ENCODE peak calls at places on chromosomes 16 and 17, in eight cellular contexts. One of them, this sample, is unnamed.

GRCh38 chr16:19595043-19595767 is 39.7 kb downstream of the VPS35L start:
- DNase-seq in AG09319: peak; percentile 51
- DNase-seq in aorta: no peak
- DNase-seq in adrenal gland: peak; percentile 29
- DNase-seq in heart right ventricle: peak; percentile 24
- DNase-seq in T-helper 1 cell: no peak
- DNase-seq in HCEC 1CT: peak; percentile 79
- DNase-seq in dorsolateral prefrontal cortex: no peak
- DNase-seq in this sample: no peak

GRCh38 chr17:915416-916201 is 64.0 kb downstream of the NXN start:
- DNase-seq in AG09319: no peak
- DNase-seq in aorta: no peak
- DNase-seq in adrenal gland: no peak
- DNase-seq in heart right ventricle: peak; percentile 75
- DNase-seq in T-helper 1 cell: no peak
- DNase-seq in HCEC 1CT: no peak
- DNase-seq in dorsolateral prefrontal cortex: no peak
- DNase-seq in this sample: no peak

GRCh38 chr17:53736516-53737274 is 86.0 kb upstream of the KIF2B start:
- DNase-seq in AG09319: no peak
- DNase-seq in aorta: no peak
- DNase-seq in adrenal gland: no peak
- DNase-seq in heart right ventricle: no peak
- DNase-seq in T-helper 1 cell: no peak
- DNase-seq in HCEC 1CT: no peak
- DNase-seq in dorsolateral prefrontal cortex: no peak
- DNase-seq in this sample: peak; percentile 13

GRCh38 chr16:12763517-12763916 is 40.2 kb downstream of the CPPED1 start:
- DNase-seq in AG09319: no peak
- DNase-seq in aorta: no peak
- DNase-seq in adrenal gland: no peak
- DNase-seq in heart right ventricle: no peak
- DNase-seq in T-helper 1 cell: no peak
- DNase-seq in HCEC 1CT: no peak
- DNase-seq in dorsolateral prefrontal cortex: no peak
- DNase-seq in this sample: no peak

GRCh38 chr17:66169839-66170238 is 22.1 kb downstream of the CEP112 start:
- DNase-seq in AG09319: no peak
- DNase-seq in aorta: no peak
- DNase-seq in adrenal gland: no peak
- DNase-seq in heart right ventricle: no peak
- DNase-seq in T-helper 1 cell: no peak
- DNase-seq in HCEC 1CT: no peak
- DNase-seq in dorsolateral prefrontal cortex: no peak
- DNase-seq in this sample: no peak

GRCh38 chr17:66737524-66737923 is 97.4 kb upstream of the CACNG5 start:
- DNase-seq in AG09319: peak; percentile 35
- DNase-seq in aorta: no peak
- DNase-seq in adrenal gland: no peak
- DNase-seq in heart right ventricle: peak; percentile 46
- DNase-seq in T-helper 1 cell: no peak
- DNase-seq in HCEC 1CT: no peak
- DNase-seq in dorsolateral prefrontal cortex: peak; percentile 61
- DNase-seq in this sample: peak; percentile 46

GRCh38 chr16:58678716-58679115 is 5.9 kb downstream of the SLC38A7 start:
- DNase-seq in AG09319: peak; percentile 10
- DNase-seq in aorta: peak; percentile 82
- DNase-seq in adrenal gland: peak; percentile 71
- DNase-seq in heart right ventricle: peak; percentile 52
- DNase-seq in T-helper 1 cell: no peak
- DNase-seq in HCEC 1CT: peak; percentile 40
- DNase-seq in dorsolateral prefrontal cortex: peak; percentile 78
- DNase-seq in this sample: no peak

GRCh38 chr17:39152134-39152884 is 872 bp upstream of the PLXDC1 start:
- DNase-seq in AG09319: no peak
- DNase-seq in aorta: no peak
- DNase-seq in adrenal gland: no peak
- DNase-seq in heart right ventricle: peak; percentile 53
- DNase-seq in T-helper 1 cell: no peak
- DNase-seq in HCEC 1CT: no peak
- DNase-seq in dorsolateral prefrontal cortex: peak; percentile 40
- DNase-seq in this sample: peak; percentile 40

GRCh38 chr17:66995944-66996343 is 31.4 kb downstream of the CACNG4 start:
- DNase-seq in AG09319: no peak
- DNase-seq in aorta: no peak
- DNase-seq in adrenal gland: no peak
- DNase-seq in heart right ventricle: no peak
- DNase-seq in T-helper 1 cell: no peak
- DNase-seq in HCEC 1CT: no peak
- DNase-seq in dorsolateral prefrontal cortex: no peak
- DNase-seq in this sample: no peak

GRCh38 chr17:39174907-39175694 is 9.1 kb upstream of the ARL5C start:
- DNase-seq in AG09319: no peak
- DNase-seq in aorta: peak; percentile 94
- DNase-seq in adrenal gland: no peak
- DNase-seq in heart right ventricle: peak; percentile 83
- DNase-seq in T-helper 1 cell: peak; percentile 62
- DNase-seq in HCEC 1CT: peak; percentile 56
- DNase-seq in dorsolateral prefrontal cortex: peak; percentile 79
- DNase-seq in this sample: peak; percentile 87

GRCh38 chr17:31561469-31562412 is 170.3 kb downstream of the RAB11FIP4 start:
- DNase-seq in AG09319: no peak
- DNase-seq in aorta: no peak
- DNase-seq in adrenal gland: no peak
- DNase-seq in heart right ventricle: no peak
- DNase-seq in T-helper 1 cell: no peak
- DNase-seq in HCEC 1CT: peak; percentile 45
- DNase-seq in dorsolateral prefrontal cortex: no peak
- DNase-seq in this sample: peak; percentile 27

GRCh38 chr16:76583466-76583865 is 306.3 kb downstream of the CNTNAP4 start:
- DNase-seq in AG09319: no peak
- DNase-seq in aorta: no peak
- DNase-seq in adrenal gland: peak; percentile 17
- DNase-seq in heart right ventricle: peak; percentile 6
- DNase-seq in T-helper 1 cell: no peak
- DNase-seq in HCEC 1CT: no peak
- DNase-seq in dorsolateral prefrontal cortex: peak; percentile 61
- DNase-seq in this sample: no peak

GRCh38 chr17:32490101-32490482 is 3.3 kb downstream of the CDK5R1 start:
- DNase-seq in AG09319: no peak
- DNase-seq in aorta: no peak
- DNase-seq in adrenal gland: no peak
- DNase-seq in heart right ventricle: no peak
- DNase-seq in T-helper 1 cell: no peak
- DNase-seq in HCEC 1CT: no peak
- DNase-seq in dorsolateral prefrontal cortex: peak; percentile 47
- DNase-seq in this sample: no peak

GRCh38 chr17:8056232-8056975 is 17.5 kb downstream of the ALOX15B start:
- DNase-seq in AG09319: no peak
- DNase-seq in aorta: peak; percentile 62
- DNase-seq in adrenal gland: no peak
- DNase-seq in heart right ventricle: peak; percentile 23
- DNase-seq in T-helper 1 cell: no peak
- DNase-seq in HCEC 1CT: peak; percentile 75
- DNase-seq in dorsolateral prefrontal cortex: peak; percentile 54
- DNase-seq in this sample: no peak

GRCh38 chr17:76139801-76140660 is 1.0 kb downstream of the FOXJ1 start:
- DNase-seq in AG09319: no peak
- DNase-seq in aorta: peak; percentile 76
- DNase-seq in adrenal gland: no peak
- DNase-seq in heart right ventricle: no peak
- DNase-seq in T-helper 1 cell: peak; percentile 30
- DNase-seq in HCEC 1CT: no peak
- DNase-seq in dorsolateral prefrontal cortex: no peak
- DNase-seq in this sample: no peak

GRCh38 chr17:78855561-78856165 is 15.0 kb upstream of the USP36 start:
- DNase-seq in AG09319: no peak
- DNase-seq in aorta: no peak
- DNase-seq in adrenal gland: no peak
- DNase-seq in heart right ventricle: no peak
- DNase-seq in T-helper 1 cell: no peak
- DNase-seq in HCEC 1CT: no peak
- DNase-seq in dorsolateral prefrontal cortex: no peak
- DNase-seq in this sample: no peak

GRCh38 chr17:794876-795275 is 12.7 kb downstream of the MRM3 start:
- DNase-seq in AG09319: peak; percentile 40
- DNase-seq in aorta: peak; percentile 94
- DNase-seq in adrenal gland: peak; percentile 70
- DNase-seq in heart right ventricle: peak; percentile 89
- DNase-seq in T-helper 1 cell: peak; percentile 22
- DNase-seq in HCEC 1CT: peak; percentile 59
- DNase-seq in dorsolateral prefrontal cortex: peak; percentile 89
- DNase-seq in this sample: peak; percentile 79

GRCh38 chr17:17568772-17569195 is 22.7 kb downstream of the PEMT start:
- DNase-seq in AG09319: no peak
- DNase-seq in aorta: peak; percentile 87
- DNase-seq in adrenal gland: peak; percentile 76
- DNase-seq in heart right ventricle: peak; percentile 68
- DNase-seq in T-helper 1 cell: peak; percentile 30
- DNase-seq in HCEC 1CT: no peak
- DNase-seq in dorsolateral prefrontal cortex: peak; percentile 72
- DNase-seq in this sample: peak; percentile 94

GRCh38 chr16:6602401-6602800 is 730.2 kb upstream of the RBFOX1 start:
- DNase-seq in AG09319: no peak
- DNase-seq in aorta: no peak
- DNase-seq in adrenal gland: no peak
- DNase-seq in heart right ventricle: no peak
- DNase-seq in T-helper 1 cell: no peak
- DNase-seq in HCEC 1CT: no peak
- DNase-seq in dorsolateral prefrontal cortex: no peak
- DNase-seq in this sample: no peak

GRCh38 chr16:77584205-77584859 is 138.0 kb upstream of the NUDT7 start:
- DNase-seq in AG09319: no peak
- DNase-seq in aorta: no peak
- DNase-seq in adrenal gland: peak; percentile 28
- DNase-seq in heart right ventricle: peak; percentile 35
- DNase-seq in T-helper 1 cell: peak; percentile 5
- DNase-seq in HCEC 1CT: peak; percentile 52
- DNase-seq in dorsolateral prefrontal cortex: peak; percentile 34
- DNase-seq in this sample: peak; percentile 52

GRCh38 chr17:17741346-17742023 is 60.2 kb downstream of the RAI1 start:
- DNase-seq in AG09319: no peak
- DNase-seq in aorta: no peak
- DNase-seq in adrenal gland: no peak
- DNase-seq in heart right ventricle: no peak
- DNase-seq in T-helper 1 cell: no peak
- DNase-seq in HCEC 1CT: no peak
- DNase-seq in dorsolateral prefrontal cortex: peak; percentile 87
- DNase-seq in this sample: peak; percentile 48

GRCh38 chr17:50047488-50048126 is 8.3 kb upstream of the ITGA3 start:
- DNase-seq in AG09319: no peak
- DNase-seq in aorta: peak; percentile 76
- DNase-seq in adrenal gland: no peak
- DNase-seq in heart right ventricle: no peak
- DNase-seq in T-helper 1 cell: no peak
- DNase-seq in HCEC 1CT: peak; percentile 73
- DNase-seq in dorsolateral prefrontal cortex: no peak
- DNase-seq in this sample: no peak

GRCh38 chr17:49193513-49194296 is 16.7 kb downstream of the GNGT2 start:
- DNase-seq in AG09319: peak; percentile 16
- DNase-seq in aorta: peak; percentile 79
- DNase-seq in adrenal gland: peak; percentile 68
- DNase-seq in heart right ventricle: peak; percentile 52
- DNase-seq in T-helper 1 cell: no peak
- DNase-seq in HCEC 1CT: peak; percentile 53
- DNase-seq in dorsolateral prefrontal cortex: peak; percentile 82
- DNase-seq in this sample: peak; percentile 62

GRCh38 chr17:43517615-43518386 is 28.3 kb downstream of the ETV4 start:
- DNase-seq in AG09319: no peak
- DNase-seq in aorta: no peak
- DNase-seq in adrenal gland: no peak
- DNase-seq in heart right ventricle: no peak
- DNase-seq in T-helper 1 cell: no peak
- DNase-seq in HCEC 1CT: peak; percentile 57
- DNase-seq in dorsolateral prefrontal cortex: no peak
- DNase-seq in this sample: no peak

GRCh38 chr17:4175921-4176802 is 33.2 kb downstream of the CYB5D2 start:
- DNase-seq in AG09319: no peak
- DNase-seq in aorta: peak; percentile 61
- DNase-seq in adrenal gland: no peak
- DNase-seq in heart right ventricle: no peak
- DNase-seq in T-helper 1 cell: peak; percentile 25
- DNase-seq in HCEC 1CT: no peak
- DNase-seq in dorsolateral prefrontal cortex: no peak
- DNase-seq in this sample: peak; percentile 54

GRCh38 chr17:65131946-65132345 is 5.2 kb upstream of the RGS9 start:
- DNase-seq in AG09319: peak; percentile 42
- DNase-seq in aorta: no peak
- DNase-seq in adrenal gland: no peak
- DNase-seq in heart right ventricle: no peak
- DNase-seq in T-helper 1 cell: no peak
- DNase-seq in HCEC 1CT: peak; percentile 98
- DNase-seq in dorsolateral prefrontal cortex: no peak
- DNase-seq in this sample: no peak

This sample was measured in nephron progenitor cell.